ENCODE peak calls at places on chromosomes 4 and X, in seven cellular contexts. X is astrocyte, P is MM.1S, Q is OCI-LY7, O is HCT116, W is fibroblast of lung, E is GM23248. R is an unnamed sample.

GRCh38 chr4:112956458-112956857 is 93.0 kb upstream of the ANK2 start:
- DNase-seq in O (no peak), Q (no peak), E (no peak), P (no peak), X (no peak), W (no peak), R (no peak)

GRCh38 chrX:40140706-40141499 is 43.1 kb upstream of the BCOR start:
- DNase-seq in P (no peak), O (no peak), E (peak; percentile 62), W (peak; percentile 50), X (peak; percentile 60), Q (peak; percentile 19), R (no peak)

GRCh38 chr4:160257324-160257723 is 1154.4 kb downstream of the RAPGEF2 start:
- DNase-seq in E (no peak), W (no peak), Q (no peak), X (no peak), P (no peak), O (no peak), R (no peak)

GRCh38 chrX:41409006-41409405 is 38.1 kb upstream of the NYX start:
- DNase-seq in O (no peak), E (no peak), P (no peak), X (peak; percentile 62), W (no peak), Q (no peak), R (no peak)

GRCh38 chrX:111649641-111650040 is 31.3 kb upstream of the ALG13 start:
- DNase-seq in Q (no peak), X (no peak), W (no peak), P (no peak), E (no peak), O (no peak), R (no peak)

GRCh38 chrX:42944381-42944998 is 166.5 kb upstream of the PPP1R2C start:
- DNase-seq in X (no peak), Q (peak; percentile 31), W (no peak), P (peak; percentile 43), O (no peak), E (no peak), R (no peak)

GRCh38 chr4:122010610-122011009 is 58.8 kb upstream of the TRPC3 start:
- DNase-seq in Q (no peak), X (peak; percentile 82), O (no peak), W (peak; percentile 69), P (no peak), E (peak; percentile 18), R (no peak)

GRCh38 chrX:152072236-152072635 is 66.1 kb downstream of the MAGEA10 start:
- DNase-seq in X (peak; percentile 90), Q (no peak), E (peak; percentile 83), O (no peak), P (no peak), W (peak; percentile 6), R (peak; percentile 25)

DNA sequence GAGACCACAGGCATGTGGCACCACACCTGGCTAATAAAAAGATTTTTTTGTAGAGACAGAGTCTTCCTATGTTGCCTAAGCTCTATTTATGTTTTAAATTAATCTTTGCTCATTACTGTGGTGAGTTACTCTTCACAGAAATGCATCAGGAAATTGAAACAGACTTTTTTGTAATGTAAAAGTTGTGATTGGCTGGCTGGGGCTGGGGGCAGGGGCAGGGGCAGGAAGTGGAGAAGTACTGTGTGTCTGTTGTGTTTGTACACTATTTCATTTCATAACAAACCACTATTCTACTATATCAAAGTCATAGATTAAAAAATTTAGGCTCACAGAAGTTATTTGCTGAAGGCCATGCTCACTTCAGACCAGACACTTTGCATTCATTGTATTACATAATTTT is 19.1 kb upstream of the ABRAXAS1 start:
- DNase-seq in W (no peak), E (no peak), O (no peak), Q (no peak), P (no peak), X (no peak), R (no peak)
- H4K20me1 ChIP-seq in W (no peaks in the 10 kb centered on the region), E (no peaks in the 10 kb centered on the region), O (no peaks in the 10 kb centered on the region), Q (no peaks in the 10 kb centered on the region), P (no peaks in the 10 kb centered on the region), X (no peaks in the 10 kb centered on the region), R (no peaks in the 10 kb centered on the region)

GRCh38 chr4:150080335-150080734 is 2.1 kb downstream of the DCLK2 start:
- DNase-seq in E (peak; percentile 5), P (no peak), O (no peak), Q (no peak), W (peak; percentile 35), X (no peak), R (no peak)

GRCh38 chr4:150082241-150082640 is 4.0 kb downstream of the DCLK2 start:
- DNase-seq in P (peak; percentile 77), W (no peak), Q (no peak), O (no peak), E (no peak), X (no peak), R (no peak)

GRCh38 chr4:150080875-150081274 is 2.6 kb downstream of the DCLK2 start:
- DNase-seq in E (no peak), X (no peak), Q (no peak), P (no peak), W (no peak), O (no peak), R (no peak)

GRCh38 chr4:150078041-150078995 is at the start of gene DCLK2:
- DNase-seq in W (peak; percentile 84), P (peak; percentile 47), Q (no peak), X (peak; percentile 89), O (peak; percentile 21), E (peak; percentile 90), R (peak; percentile 44)

DNA sequence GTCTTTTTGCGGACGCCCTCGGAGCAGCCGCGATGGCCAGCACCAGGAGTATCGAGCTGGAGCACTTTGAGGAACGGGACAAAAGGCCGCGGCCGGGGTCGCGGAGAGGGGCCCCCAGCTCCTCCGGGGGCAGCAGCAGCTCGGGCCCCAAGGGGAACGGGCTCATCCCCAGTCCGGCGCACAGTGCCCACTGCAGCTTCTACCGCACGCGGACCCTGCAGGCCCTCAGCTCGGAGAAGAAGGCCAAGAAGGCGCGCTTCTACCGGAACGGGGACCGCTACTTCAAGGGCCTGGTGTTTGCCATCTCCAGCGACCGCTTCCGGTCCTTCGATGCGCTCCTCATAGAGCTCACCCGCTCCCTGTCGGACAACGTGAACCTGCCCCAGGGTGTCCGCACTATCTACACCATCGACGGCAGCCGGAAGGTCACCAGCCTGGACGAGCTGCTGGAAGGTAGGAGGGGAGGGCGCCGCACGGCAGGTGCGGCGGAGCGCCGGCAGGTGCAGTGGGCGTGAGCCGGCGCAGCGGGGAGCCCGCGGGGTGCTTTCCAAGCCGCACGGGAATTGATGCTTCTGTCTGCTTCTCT is 844 bp downstream of the DCLK2 start:
- DNase-seq in P (peak; percentile 23), O (no peak), X (no peak), Q (no peak), W (peak; percentile 46), E (peak; percentile 72), R (no peak)
- H3K4me3 ChIP-seq in P (peak overlapping the region; percentile 73), O (peak overlapping the region; percentile 48), X (peak overlapping the region; percentile 70), Q (no peak overlapping the region), W (peak overlapping the region; percentile 90), E (peak overlapping the region; percentile 84), R (peak overlapping the region; percentile 57)

GRCh38 chrX:109681475-109682081 is 51.5 kb downstream of the ACSL4 start:
- DNase-seq in E (no peak), X (no peak), Q (no peak), O (no peak), W (no peak), P (no peak), R (no peak)
- H4K20me1 ChIP-seq in E (no peaks in the 10 kb centered on the region), X (peaks cover 36% of the 10 kb centered on the region), Q (no peaks in the 10 kb centered on the region), O (no peaks in the 10 kb centered on the region), W (no peaks in the 10 kb centered on the region), P (no peaks in the 10 kb centered on the region), R (no peaks in the 10 kb centered on the region)

GRCh38 chr4:8859550-8860095 is 12.0 kb downstream of the HMX1 start:
- DNase-seq in O (no peak), E (no peak), X (no peak), W (no peak), P (no peak), Q (no peak), R (no peak)

GRCh38 chr4:8860096-8860891 is 11.3 kb downstream of the HMX1 start:
- DNase-seq in Q (no peak), O (no peak), P (no peak), E (no peak), W (no peak), X (no peak), R (no peak)

GRCh38 chr4:8861576-8862279 is 9.9 kb downstream of the HMX1 start:
- DNase-seq in Q (no peak), W (no peak), E (no peak), X (no peak), P (no peak), O (no peak), R (no peak)

GRCh38 chr4:8862334-8862733 is 9.3 kb downstream of the HMX1 start:
- DNase-seq in Q (no peak), E (no peak), P (no peak), X (no peak), O (no peak), W (no peak), R (no peak)

DNA sequence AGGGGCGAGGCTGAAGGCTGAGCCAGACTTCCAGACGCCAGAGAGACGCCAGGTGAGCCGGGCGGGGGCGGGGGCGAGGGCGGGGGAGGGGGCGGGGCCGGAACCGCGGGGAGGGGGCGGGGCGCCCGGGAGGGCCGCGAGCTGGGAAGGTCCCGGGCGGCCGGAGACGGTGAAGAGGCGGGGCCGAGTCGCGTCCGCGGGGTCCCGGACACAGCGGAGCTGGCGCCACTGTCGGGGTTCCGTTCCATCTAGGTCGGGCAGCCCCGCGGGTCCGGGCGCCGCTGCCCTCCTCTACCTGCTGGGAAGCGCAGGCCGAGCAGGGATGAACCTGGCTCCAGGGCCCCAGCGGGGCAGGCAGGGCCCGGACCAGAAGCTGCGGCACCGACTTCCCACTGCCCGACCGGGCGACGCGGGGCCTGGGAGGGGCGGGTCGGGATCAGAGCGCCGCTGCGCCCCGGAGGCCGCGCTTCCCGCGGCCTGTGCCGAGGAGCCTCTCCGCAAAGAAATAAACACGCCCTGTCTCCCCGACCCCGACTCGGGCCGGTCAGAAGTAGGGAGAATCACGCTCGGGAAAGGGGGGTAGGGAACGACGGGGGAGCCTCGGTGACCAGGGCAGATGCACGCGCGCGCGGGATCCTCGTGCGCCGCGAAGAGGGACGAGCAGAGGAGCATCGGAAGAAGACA is 10.6 kb downstream of the HMX1 start:
- DNase-seq in W (no peak), O (no peak), X (no peak), E (no peak), Q (no peak), P (no peak), R (no peak)
- H3K4me3 ChIP-seq in W (no peak overlapping the region), O (no peak overlapping the region), X (no peak overlapping the region), E (no peak overlapping the region), Q (no peak overlapping the region), P (no peak overlapping the region), R (no peak overlapping the region)

R was measured in PC-9.